ENCODE peak calls at places on chromosome 12, in seven cellular contexts. E is H9, N is coronary artery, L is PC-3, G is fibroblast of mammary gland, S is fibroblast of lung, Q is mammary epithelial cell. X is an unnamed sample.

GRCh38 chr12:87779016-87779415 is 250.2 kb downstream of the C12orf50 start:
- DNase-seq in N (no peak), G (no peak), L (no peak), E (no peak), S (peak), Q (peak), X (no peak)

GRCh38 chr12:52235822-52236291 is 2.8 kb downstream of the KRT7 start:
- DNase-seq in G (no peak), E (no peak), L (peak), S (no peak), Q (peak), N (no peak), X (no peak)

GRCh38 chr12:16021666-16022065 is 110.5 kb downstream of the DERA start:
- DNase-seq in G (no peak), Q (no peak), L (no peak), N (no peak), S (no peak), E (no peak), X (no peak)

GRCh38 chr12:124543591-124544310 is 23.7 kb downstream of the NCOR2 start:
- DNase-seq in E (no peak), L (no peak), Q (no peak), G (peak), S (peak), N (no peak), X (no peak)

GRCh38 chr12:106178582-106178981 is 39.8 kb upstream of the NUAK1 start:
- DNase-seq in S (no peak), N (no peak), E (peak), Q (no peak), L (peak), G (no peak), X (no peak)

GRCh38 chr12:49511410-49511809 is 27.4 kb upstream of the KCNH3 start:
- DNase-seq in E (no peak), S (peak), Q (peak), N (no peak), L (no peak), G (no peak), X (no peak)

GRCh38 chr12:121769831-121770301 is 23.6 kb downstream of the RHOF start:
- DNase-seq in Q (no peak), N (no peak), S (no peak), E (no peak), L (no peak), G (no peak), X (no peak)

GRCh38 chr12:123105427-123105826 is 45.5 kb downstream of the PITPNM2 start:
- DNase-seq in N (no peak), E (peak), Q (no peak), S (no peak), L (no peak), G (no peak), X (no peak)

GRCh38 chr12:88062464-88062863 is 33.3 kb upstream of the C12orf50 start:
- DNase-seq in L (no peak), N (no peak), Q (no peak), S (no peak), E (no peak), G (no peak), X (no peak)

GRCh38 chr12:128259556-128260070 is 7.4 kb upstream of the TMEM132C start:
- DNase-seq in N (no peak), E (peak), G (peak), L (peak), Q (no peak), S (no peak), X (peak)

GRCh38 chr12:62205348-62205747 is 54.9 kb upstream of the USP15 start:
- DNase-seq in E (no peak), S (no peak), L (no peak), N (no peak), Q (no peak), G (no peak), X (no peak)

GRCh38 chr12:42589465-42590323 is at the start of gene PRICKLE1:
- DNase-seq in N (peak), S (peak), Q (peak), E (peak), G (peak), L (peak), X (peak)

GRCh38 chr12:8034802-8035201 is 2.3 kb downstream of the FOXJ2 start:
- DNase-seq in N (no peak), G (no peak), L (peak), S (peak), Q (no peak), E (no peak), X (no peak)

GRCh38 chr12:33605776-33606175 is 166.2 kb upstream of the SYT10 start:
- DNase-seq in N (no peak), S (no peak), Q (peak), E (no peak), G (peak), L (peak), X (no peak)

GRCh38 chr12:44525806-44526654 is 350.1 kb downstream of the NELL2 start:
- DNase-seq in S (no peak), E (no peak), G (no peak), L (no peak), Q (no peak), N (no peak), X (no peak)

GRCh38 chr12:102811125-102811737 is 105.8 kb downstream of the PAH start:
- DNase-seq in E (peak), Q (no peak), L (peak), G (peak), S (no peak), N (no peak), X (peak)

GRCh38 chr12:93571360-93571853 is 1.1 kb upstream of the SOCS2 start:
- DNase-seq in L (peak), N (peak), S (peak), G (peak), E (peak), Q (peak), X (peak)

GRCh38 chr12:49720214-49720613 is 13.0 kb upstream of the FMNL3 start:
- DNase-seq in E (no peak), N (no peak), Q (no peak), L (peak), S (no peak), G (no peak), X (no peak)

GRCh38 chr12:6226002-6226700 is 26.0 kb downstream of the CD9 start:
- DNase-seq in N (peak), E (no peak), Q (peak), G (peak), S (peak), L (no peak), X (no peak)

GRCh38 chr12:47021298-47021697 is 58.1 kb upstream of the PCED1B start:
- DNase-seq in L (peak), Q (peak), E (no peak), S (peak), G (peak), N (no peak), X (no peak)

GRCh38 chr12:57895337-57896138 is 45.8 kb upstream of the ATP23 start:
- DNase-seq in N (no peak), S (no peak), E (no peak), Q (no peak), L (no peak), G (peak), X (no peak)

GRCh38 chr12:94575024-94575423 is 75.3 kb downstream of the TMCC3 start:
- DNase-seq in L (no peak), S (no peak), G (no peak), E (no peak), Q (no peak), N (no peak), X (no peak)

GRCh38 chr12:70258605-70259403 is 15.6 kb downstream of the CNOT2 start:
- DNase-seq in L (no peak), N (no peak), E (no peak), Q (peak), S (no peak), G (no peak), X (no peak)

GRCh38 chr12:104154286-104154685 is 16.3 kb upstream of the NFYB start:
- DNase-seq in L (no peak), S (no peak), E (no peak), Q (no peak), G (no peak), N (no peak), X (no peak)

GRCh38 chr12:57724936-57725740 is 13.4 kb downstream of the AGAP2 start:
- DNase-seq in E (no peak), N (no peak), L (no peak), Q (no peak), S (no peak), G (no peak), X (no peak)

GRCh38 chr12:47886471-47887240 is 18.1 kb downstream of the VDR start:
- DNase-seq in L (no peak), S (peak), N (no peak), E (no peak), Q (no peak), G (no peak), X (no peak)

GRCh38 chr12:45336762-45337596 is 121.1 kb downstream of the ANO6 start:
- DNase-seq in G (peak), L (peak), E (no peak), Q (peak), S (peak), N (no peak), X (no peak)

GRCh38 chr12:108338915-108339657 is at the start of gene CMKLR1:
- DNase-seq in Q (no peak), E (peak), L (no peak), G (no peak), S (no peak), N (peak), X (no peak)

GRCh38 chr12:52027085-52027843 is 20.5 kb downstream of the TAMALIN start:
- DNase-seq in S (no peak), E (no peak), G (no peak), Q (no peak), N (no peak), L (no peak), X (no peak)

GRCh38 chr12:107748472-107748871 is 12.5 kb downstream of the PRDM4 start:
- DNase-seq in Q (peak), L (peak), G (peak), N (no peak), S (peak), E (no peak), X (no peak)

GRCh38 chr12:104743181-104743580 is 214.9 kb downstream of the SLC41A2 start:
- DNase-seq in G (no peak), N (no peak), E (no peak), S (no peak), L (no peak), Q (no peak), X (no peak)

GRCh38 chr12:57470286-57470969 is 9.2 kb downstream of the ARHGAP9 start:
- DNase-seq in N (no peak), L (no peak), E (no peak), Q (no peak), S (no peak), G (no peak), X (no peak)

GRCh38 chr12:113016796-113017195 is 38.5 kb downstream of the OAS2 start:
- DNase-seq in L (no peak), S (no peak), E (no peak), G (no peak), N (no peak), Q (no peak), X (no peak)

GRCh38 chr12:109900752-109901580 is 892 bp downstream of the TCHP start:
- DNase-seq in E (peak), L (peak), G (peak), S (no peak), Q (no peak), N (no peak), X (no peak)

GRCh38 chr12:19161251-19161650 is 31.7 kb downstream of the PLEKHA5 start:
- DNase-seq in G (no peak), N (no peak), S (no peak), L (no peak), E (no peak), Q (no peak), X (no peak)

GRCh38 chr12:95337176-95337575 is 119.6 kb downstream of the VEZT start:
- DNase-seq in E (no peak), L (no peak), Q (no peak), N (no peak), S (peak), G (peak), X (no peak)

GRCh38 chr12:75862692-75863471 is 168.7 kb downstream of the PHLDA1 start:
- DNase-seq in N (no peak), G (peak), E (no peak), Q (peak), S (peak), L (peak), X (no peak)

GRCh38 chr12:100142851-100143559 is at the start of gene BLTP3B:
- DNase-seq in G (peak), N (peak), S (peak), Q (peak), L (peak), E (peak), X (peak)

GRCh38 chr12:13152281-13152680 is 44.2 kb upstream of the EMP1 start:
- DNase-seq in Q (no peak), E (no peak), L (no peak), S (no peak), G (peak), N (no peak), X (no peak)

DNA sequence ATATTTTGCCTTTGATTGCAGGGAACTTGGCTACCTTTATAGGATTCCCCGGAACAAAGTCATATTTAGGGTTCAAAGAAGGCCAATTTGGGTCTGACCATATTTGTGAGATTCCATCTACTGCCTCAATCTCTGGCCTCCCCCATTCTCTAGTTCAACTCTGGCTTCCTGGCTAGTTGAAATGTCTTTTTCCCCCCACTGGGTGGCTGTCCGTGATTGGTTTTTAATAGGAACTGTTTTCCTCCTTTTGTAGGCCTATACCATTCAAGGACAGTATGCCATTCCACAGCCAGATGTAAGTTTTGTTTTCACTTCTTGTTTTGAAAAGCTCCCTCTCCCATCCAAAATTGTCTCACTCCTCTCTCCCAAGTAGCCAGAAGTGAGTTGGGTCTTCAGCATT is 13.8 kb downstream of the PCBP2 start:
- DNase-seq in S (no peak), N (no peak), E (no peak), G (no peak), Q (no peak), L (no peak), X (no peak)
- TF ChIP-seq CTCF in S (peak), N (no peak), E (peak), G (no peak), Q (no peak), L (no peak), X (no peak)

GRCh38 chr12:71732357-71732712 is 22.3 kb upstream of the RAB21 start:
- DNase-seq in E (no peak), S (no peak), N (no peak), G (no peak), Q (no peak), L (no peak), X (no peak)

GRCh38 chr12:71731439-71732356 is 23.0 kb upstream of the RAB21 start:
- DNase-seq in Q (no peak), E (peak), G (peak), S (peak), N (no peak), L (peak), X (no peak)

GRCh38 chr12:71742998-71743397 is 11.7 kb upstream of the RAB21 start:
- DNase-seq in G (no peak), S (no peak), E (no peak), L (no peak), Q (no peak), N (no peak), X (no peak)

GRCh38 chr12:71737204-71737603 is 17.5 kb upstream of the RAB21 start:
- DNase-seq in Q (no peak), S (no peak), G (no peak), E (no peak), L (no peak), N (no peak), X (no peak)
- TF ChIP-seq CTCF in Q (no peak), S (no peak), G (no peak), E (no peak), L (no peak), N (no peak), X (no peak)

DNA sequence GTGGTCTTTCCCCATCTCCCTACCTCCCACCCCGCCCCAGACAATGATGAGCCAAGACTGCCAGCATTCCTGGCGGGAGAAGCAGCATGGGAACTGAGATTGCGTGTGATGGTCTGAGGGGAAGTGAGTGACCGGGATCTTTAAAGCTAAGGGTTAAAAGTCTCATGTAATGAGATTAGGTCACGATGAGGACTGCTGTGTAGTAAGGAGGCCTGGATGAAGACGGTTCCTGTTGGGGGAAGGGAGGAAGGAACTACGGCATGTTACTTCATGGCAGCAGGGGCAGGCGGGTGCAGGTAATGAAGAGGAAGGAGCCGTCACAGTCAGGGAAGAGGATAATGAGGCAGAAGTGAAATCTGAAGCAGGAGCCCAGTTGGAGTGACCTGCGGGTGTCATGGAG is 243.3 kb upstream of the FKBP4 start:
- DNase-seq in G (no peak), Q (no peak), N (no peak), L (no peak), E (no peak), S (no peak), X (no peak)
- TF ChIP-seq CTCF in G (no peak), Q (no peak), N (no peak), L (no peak), E (no peak), S (no peak), X (no peak)

GRCh38 chr12:59396519-59396918 is 199.3 kb upstream of the SLC16A7 start:
- DNase-seq in L (peak), G (no peak), Q (no peak), S (no peak), N (no peak), E (no peak), X (no peak)

GRCh38 chr12:59401862-59402261 is 194.0 kb upstream of the SLC16A7 start:
- DNase-seq in Q (no peak), N (no peak), L (peak), E (no peak), S (no peak), G (no peak), X (no peak)

GRCh38 chr12:59393506-59393905 is 202.3 kb upstream of the SLC16A7 start:
- DNase-seq in G (no peak), E (no peak), S (no peak), L (peak), Q (no peak), N (no peak), X (no peak)

GRCh38 chr12:59398164-59398563 is 197.7 kb upstream of the SLC16A7 start:
- DNase-seq in N (no peak), Q (no peak), G (no peak), E (no peak), L (no peak), S (no peak), X (no peak)

GRCh38 chr12:59396941-59397340 is 198.9 kb upstream of the SLC16A7 start:
- DNase-seq in S (no peak), L (no peak), Q (no peak), N (no peak), G (no peak), E (no peak), X (no peak)
- TF ChIP-seq CTCF in S (no peak), L (no peak), Q (no peak), N (no peak), G (no peak), E (no peak), X (no peak)

DNA sequence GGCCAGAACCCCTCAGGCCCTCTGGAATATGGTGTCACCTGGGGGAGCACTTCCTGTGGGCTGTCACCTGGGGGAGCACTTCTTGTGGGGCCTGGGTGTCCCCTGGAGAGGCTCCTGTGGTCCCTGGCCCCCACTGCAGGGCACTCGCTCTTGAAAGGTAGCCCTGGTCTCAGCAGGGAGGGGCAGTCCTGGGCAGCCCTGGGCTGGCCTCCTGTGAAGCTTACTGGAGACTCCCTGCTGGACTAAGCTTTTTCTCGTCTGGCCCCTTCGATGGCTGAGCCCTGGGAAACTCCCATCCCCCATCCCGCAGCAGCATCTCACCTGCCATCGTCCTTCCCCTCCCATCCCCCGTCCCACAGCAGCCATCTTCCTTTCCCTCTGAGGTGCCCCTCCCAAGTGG is 17.7 kb downstream of the FBRSL1 start:
- DNase-seq in N (no peak), Q (no peak), G (no peak), L (no peak), E (no peak), S (no peak), X (no peak)
- TF ChIP-seq CTCF in N (no peak), Q (no peak), G (no peak), L (peak), E (peak), S (no peak), X (peak)

X was measured in progenitor cell of endocrine pancreas.